ENCODE peak calls at places on chromosomes 5 and 9, in four cellular contexts. One of them, this sample, is unnamed.

GRCh38 chr5:2752059-2752874 is 790 bp upstream of the IRX2 start:
- DNase-seq in EL: peak
- DNase-seq in AG10803: peak
- DNase-seq in AG20443: peak
- DNase-seq in this sample: no peak

GRCh38 chr5:167582263-167582662 is 709.2 kb upstream of the WWC1 start:
- DNase-seq in EL: peak
- DNase-seq in AG10803: no peak
- DNase-seq in AG20443: peak
- DNase-seq in this sample: no peak

GRCh38 chr9:134966697-134967546 is 49.2 kb upstream of the FCN1 start:
- DNase-seq in EL: no peak
- DNase-seq in AG10803: no peak
- DNase-seq in AG20443: no peak
- DNase-seq in this sample: no peak

GRCh38 chr5:172542651-172543131 is 88.4 kb upstream of the SH3PXD2B start:
- DNase-seq in EL: no peak
- DNase-seq in AG10803: no peak
- DNase-seq in AG20443: no peak
- DNase-seq in this sample: no peak

GRCh38 chr5:69454460-69455249 is 37.9 kb upstream of the OCLN start:
- DNase-seq in EL: no peak
- DNase-seq in AG10803: no peak
- DNase-seq in AG20443: no peak
- DNase-seq in this sample: no peak

GRCh38 chr9:127589955-127590370 is 22.1 kb upstream of the STXBP1 start:
- DNase-seq in EL: peak
- DNase-seq in AG10803: peak
- DNase-seq in AG20443: peak
- DNase-seq in this sample: peak

GRCh38 chr5:50445281-50445949 is 4.3 kb upstream of the EMB start:
- DNase-seq in EL: no peak
- DNase-seq in AG10803: no peak
- DNase-seq in AG20443: no peak
- DNase-seq in this sample: no peak

GRCh38 chr9:90905822-90906221 is 104.2 kb downstream of the SYK start:
- DNase-seq in EL: no peak
- DNase-seq in AG10803: no peak
- DNase-seq in AG20443: no peak
- DNase-seq in this sample: no peak

GRCh38 chr5:127092690-127093089 is 19.4 kb upstream of the C5orf63 start:
- DNase-seq in EL: peak
- DNase-seq in AG10803: peak
- DNase-seq in AG20443: peak
- DNase-seq in this sample: no peak

GRCh38 chr9:17906204-17906840 is 327.5 kb downstream of the SH3GL2 start:
- DNase-seq in EL: no peak
- DNase-seq in AG10803: no peak
- DNase-seq in AG20443: peak
- DNase-seq in this sample: peak

GRCh38 chr9:134922066-134922931 is 4.6 kb upstream of the FCN1 start:
- DNase-seq in EL: no peak
- DNase-seq in AG10803: no peak
- DNase-seq in AG20443: peak
- DNase-seq in this sample: peak